ENCODE peak calls at places on chromosome 5, in four cellular contexts. F is heart right ventricle, S is SK-N-SH, H is HepG2. O is an unnamed sample.

GRCh38 chr5:169415351-169415750 is 114.4 kb upstream of the SLIT3 start:
- DNase-seq in H (no peak), F (no peak), S (no peak), O (no peak)

GRCh38 chr5:18745591-18745987 is 1111.3 kb downstream of the TAF11L14 start:
- DNase-seq in H (peak), S (no peak), F (peak), O (no peak)

GRCh38 chr5:140595538-140595937 is 30.9 kb downstream of the SLC35A4 start:
- DNase-seq in F (no peak), S (no peak), H (peak), O (no peak)

GRCh38 chr5:112210430-112211005 is 208.6 kb downstream of the EPB41L4A start:
- DNase-seq in H (peak), S (peak), F (no peak), O (peak)

GRCh38 chr5:10331341-10331796 is 22.1 kb upstream of the MARCHF6 start:
- DNase-seq in H (peak), F (peak), S (no peak), O (peak)

GRCh38 chr5:72648511-72648910 is 141.3 kb upstream of the ZNF366 start:
- DNase-seq in S (no peak), F (no peak), H (no peak), O (peak)

GRCh38 chr5:180910735-180911134 is 11.8 kb downstream of the BTNL8 start:
- DNase-seq in H (no peak), S (no peak), F (no peak), O (no peak)

GRCh38 chr5:54725391-54726280 is 208.1 kb downstream of the SNX18 start:
- DNase-seq in S (no peak), F (no peak), H (no peak), O (peak)

GRCh38 chr5:94562327-94562971 is 56.0 kb downstream of the KIAA0825 start:
- DNase-seq in F (no peak), S (no peak), H (no peak), O (no peak)

GRCh38 chr5:58898538-58898937 is 315.7 kb downstream of the RAB3C start:
- DNase-seq in S (no peak), F (no peak), H (no peak), O (no peak)

GRCh38 chr5:151496041-151496484 is 48.7 kb downstream of the SLC36A1 start:
- DNase-seq in F (no peak), H (no peak), S (no peak), O (no peak)

GRCh38 chr5:91957671-91958070 is 574.6 kb upstream of the ARRDC3 start:
- DNase-seq in H (no peak), S (no peak), F (no peak), O (peak)

GRCh38 chr5:141713616-141714309 is 31.7 kb upstream of the ARAP3 start:
- DNase-seq in F (no peak), H (peak), S (no peak), O (no peak)

GRCh38 chr5:180439911-180440769 is 54.0 kb upstream of the CNOT6 start:
- DNase-seq in S (no peak), F (no peak), H (no peak), O (no peak)

GRCh38 chr5:8770431-8770830 is 775.4 kb downstream of the SEMA5A start:
- DNase-seq in H (no peak), S (no peak), F (no peak), O (no peak)

GRCh38 chr5:156402387-156402921 is 75.5 kb downstream of the SGCD start:
- DNase-seq in F (no peak), S (no peak), H (no peak), O (no peak)

GRCh38 chr5:112418412-112419049 is 546 bp downstream of the EPB41L4A start:
- DNase-seq in H (no peak), S (peak), F (peak), O (peak)

GRCh38 chr5:142568271-142568995 is 117.5 kb downstream of the FGF1 start:
- DNase-seq in H (no peak), F (no peak), S (no peak), O (peak)

GRCh38 chr5:96601811-96602244 is 60.3 kb upstream of the CAST start:
- DNase-seq in S (peak), F (no peak), H (peak), O (peak)

GRCh38 chr5:154194348-154195329 is 4.1 kb downstream of the GALNT10 start:
- DNase-seq in S (no peak), F (no peak), H (no peak), O (peak)

GRCh38 chr5:149423287-149424268 is 44.5 kb upstream of the IL17B start:
- DNase-seq in H (peak), F (peak), S (peak), O (peak)

GRCh38 chr5:68467208-68467607 is 251.7 kb downstream of the PIK3R1 start:
- DNase-seq in F (no peak), S (no peak), H (no peak), O (no peak)

GRCh38 chr5:40089269-40089668 is 590.4 kb upstream of the PTGER4 start:
- DNase-seq in S (no peak), H (no peak), F (no peak), O (no peak)

GRCh38 chr5:81826128-81826527 is 75.2 kb upstream of the SSBP2 start:
- DNase-seq in F (no peak), H (no peak), S (no peak), O (no peak)

GRCh38 chr5:124583469-124584350 is 162.7 kb downstream of the ZNF608 start:
- DNase-seq in H (peak), S (no peak), F (no peak), O (peak)

GRCh38 chr5:174798411-174798930 is 74.1 kb downstream of the MSX2 start:
- DNase-seq in S (peak), H (no peak), F (no peak), O (no peak)

GRCh38 chr5:16673241-16673998 is 56.6 kb upstream of the RETREG1 start:
- DNase-seq in H (no peak), S (no peak), F (no peak), O (peak)
- H3K4me3 ChIP-seq in H (no peak), S (no peak), F (no peak), O (no peak)

GRCh38 chr5:45696206-45696836 is at the start of gene HCN1:
- DNase-seq in H (peak), F (peak), S (peak), O (peak)
- TF ChIP-seq CTCF in H (peak), F (peak), S (peak), O (peak)

GRCh38 chr5:129763651-129764050 is 15.8 kb downstream of the MINAR2 start:
- DNase-seq in S (no peak), H (no peak), F (no peak), O (no peak)
- H3K4me3 ChIP-seq in S (no peak), H (no peak), F (no peak), O (no peak)

DNA sequence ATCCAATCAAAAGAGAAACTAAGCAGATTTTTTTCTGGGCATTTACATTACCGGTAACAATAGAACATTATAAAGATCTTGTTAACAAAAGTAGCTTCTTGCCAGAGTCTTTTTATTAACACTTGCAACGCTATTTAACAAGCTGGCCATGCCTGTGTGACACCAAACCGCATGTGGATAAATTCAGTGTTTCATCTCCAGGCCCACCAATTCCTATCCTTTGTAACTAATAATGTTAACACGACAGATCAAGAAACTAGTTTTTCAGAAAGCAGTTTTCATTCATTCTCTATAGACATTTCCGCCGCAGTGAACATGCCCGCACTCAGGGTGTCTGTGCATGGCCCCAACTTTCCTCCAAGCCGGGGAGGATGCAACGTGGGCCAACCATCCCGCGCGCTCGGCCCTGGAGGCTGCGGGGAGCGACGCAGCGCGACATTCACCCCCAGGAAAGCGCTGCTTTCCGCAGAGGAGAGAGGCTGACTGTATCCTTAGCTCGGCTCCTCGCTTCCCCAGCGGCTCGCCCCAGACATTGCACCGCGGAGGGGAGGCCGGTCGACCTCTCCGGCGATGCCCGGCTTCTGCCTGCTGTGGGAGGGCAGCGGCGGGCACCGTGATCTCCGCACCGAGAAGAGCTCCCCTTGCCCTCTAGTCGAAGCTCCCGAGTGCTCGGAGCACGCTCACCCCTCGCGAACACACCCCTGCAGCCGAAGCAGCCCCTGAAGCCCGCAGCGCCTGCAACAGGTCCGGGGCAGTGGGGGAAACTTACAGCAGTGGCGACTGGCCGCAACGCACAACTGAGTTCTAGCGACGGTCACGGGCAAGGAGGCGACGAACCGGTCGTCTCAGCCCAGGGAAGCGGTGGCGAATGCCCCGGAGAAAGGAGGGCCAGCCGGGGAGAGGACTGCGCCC is 734 bp downstream of the ENC1 start:
- DNase-seq in F (peak), H (no peak), S (peak), O (no peak)
- TF ChIP-seq CTCF in F (peak), H (no peak), S (peak), O (peak)

GRCh38 chr5:177495243-177496060 is 2.0 kb downstream of the PDLIM7 start:
- DNase-seq in S (peak), F (peak), H (peak), O (peak)
- H3K4me3 ChIP-seq in S (peak), F (peak), H (no peak), O (peak)

O was measured in astrocyte of the spinal cord.